ENCODE peak calls at places on chromosomes 3 and 15, in ten cellular contexts. M is tibial nerve, U is T-helper 17 cell, R is astrocyte, Z is GM23248, Q is sigmoid colon, V is esophagus squamous epithelium, K is SJSA1, F is body of pancreas, J is Panc1. E is an unnamed sample.
A peak's percentile ranks its signal among the peaks of the same experiment; 100 is the strongest.

GRCh38 chr15:63938486-63939061 is 104.8 kb upstream of the HERC1 start:
- DNase-seq in M (no peak), U (no peak), R (peak; percentile 41), Z (peak; percentile 59), Q (no peak), V (no peak), K (no peak), F (no peak), J (no peak), E (no peak)

GRCh38 chr3:46078712-46079400 is 51.6 kb upstream of the XCR1 start:
- DNase-seq in M (peak; percentile 96), U (peak; percentile 70), R (peak; percentile 73), Z (peak; percentile 92), Q (peak; percentile 95), V (peak; percentile 35), K (peak; percentile 83), F (peak; percentile 97), J (peak; percentile 85), E (peak; percentile 93)

GRCh38 chr3:7144696-7145308 is 283.9 kb downstream of the GRM7 start:
- DNase-seq in M (no peak), U (no peak), R (no peak), Z (peak; percentile 2), Q (no peak), V (no peak), K (no peak), F (peak; percentile 10), J (peak; percentile 5), E (no peak)

GRCh38 chr3:150960708-150961684 is 11.5 kb downstream of the CLRN1 start:
- DNase-seq in M (no peak), U (no peak), R (peak; percentile 48), Z (no peak), Q (no peak), V (no peak), K (no peak), F (no peak), J (no peak), E (no peak)

GRCh38 chr15:58495836-58496501 is 64.2 kb downstream of the LIPC start:
- DNase-seq in M (no peak), U (no peak), R (no peak), Z (no peak), Q (no peak), V (no peak), K (no peak), F (no peak), J (no peak), E (no peak)

GRCh38 chr3:146747928-146748327 is 142.8 kb upstream of the PLSCR5 start:
- DNase-seq in M (no peak), U (no peak), R (peak; percentile 16), Z (peak; percentile 79), Q (no peak), V (no peak), K (no peak), F (no peak), J (no peak), E (no peak)

GRCh38 chr3:148175215-148175614 is 522.5 kb upstream of the AGTR1 start:
- DNase-seq in M (no peak), U (no peak), R (peak; percentile 78), Z (peak; percentile 68), Q (no peak), V (no peak), K (no peak), F (no peak), J (no peak), E (no peak)

GRCh38 chr3:16761576-16761975 is 123.2 kb upstream of the PLCL2 start:
- DNase-seq in M (no peak), U (no peak), R (peak; percentile 34), Z (peak; percentile 73), Q (no peak), V (no peak), K (no peak), F (no peak), J (no peak), E (no peak)

GRCh38 chr3:38722760-38723568 is 73.5 kb upstream of the SCN5A start:
- DNase-seq in M (no peak), U (no peak), R (peak; percentile 36), Z (peak; percentile 56), Q (no peak), V (no peak), K (peak; percentile 34), F (no peak), J (no peak), E (no peak)

GRCh38 chr3:38720465-38720864 is 71.0 kb upstream of the SCN5A start:
- DNase-seq in M (no peak), U (no peak), R (no peak), Z (no peak), Q (no peak), V (no peak), K (no peak), F (no peak), J (no peak), E (no peak)

GRCh38 chr3:38721207-38721772 is 71.8 kb upstream of the SCN5A start:
- DNase-seq in M (no peak), U (no peak), R (no peak), Z (no peak), Q (no peak), V (no peak), K (no peak), F (no peak), J (no peak), E (no peak)

GRCh38 chr3:38713121-38713520 is 63.6 kb upstream of the SCN5A start:
- DNase-seq in M (no peak), U (no peak), R (no peak), Z (peak; percentile 21), Q (no peak), V (no peak), K (no peak), F (no peak), J (no peak), E (no peak)

DNA sequence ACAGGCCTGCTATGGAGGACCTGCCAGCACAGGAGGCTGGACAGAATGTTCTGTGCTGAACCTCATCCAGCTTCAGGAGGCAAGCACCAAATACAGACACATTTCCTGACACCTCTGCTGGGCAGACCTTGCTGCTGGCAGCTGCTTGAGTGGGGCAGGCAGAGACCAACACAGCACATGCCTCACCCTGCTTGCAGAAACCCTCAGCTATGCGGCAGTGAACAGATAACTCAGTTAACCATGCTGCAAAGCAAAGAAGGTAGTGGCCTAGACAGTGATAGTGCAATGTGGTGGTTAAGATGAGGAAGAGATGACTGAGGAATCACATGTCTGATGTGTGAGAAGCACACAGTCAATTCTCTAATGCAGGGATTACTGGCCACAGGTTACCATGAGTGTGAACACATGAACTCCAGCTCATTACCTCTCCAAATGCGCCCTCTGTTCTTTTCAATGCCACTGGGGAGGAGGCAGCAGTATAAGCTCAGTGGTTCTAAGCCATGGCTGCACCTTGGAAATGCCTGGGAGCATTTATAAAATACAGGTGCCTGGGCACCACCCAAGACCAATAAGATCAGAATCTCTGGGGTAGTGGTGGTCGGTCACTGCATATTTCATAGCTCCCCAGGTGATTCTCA is 68.2 kb upstream of the SCN5A start:
- DNase-seq in M (no peak), U (no peak), R (no peak), Z (no peak), Q (no peak), V (no peak), K (no peak), F (no peak), J (no peak), E (no peak)
- H3K9me3 ChIP-seq in M (no peaks in the 10 kb centered on the region), U (no peaks in the 10 kb centered on the region), R (no peaks in the 10 kb centered on the region), Z (no peaks in the 10 kb centered on the region), Q (no peaks in the 10 kb centered on the region), V (no peaks in the 10 kb centered on the region), K (no peaks in the 10 kb centered on the region), F (no peaks in the 10 kb centered on the region), J (no peaks in the 10 kb centered on the region), E (no peaks in the 10 kb centered on the region)

GRCh38 chr3:114218578-114219185 is 18.7 kb downstream of the ZNF80 start:
- DNase-seq in M (no peak), U (no peak), R (no peak), Z (no peak), Q (no peak), V (no peak), K (no peak), F (no peak), J (no peak), E (no peak)
- H3K9me3 ChIP-seq in M (no peaks in the 10 kb centered on the region), U (no peaks in the 10 kb centered on the region), R (no peaks in the 10 kb centered on the region), Z (no peaks in the 10 kb centered on the region), Q (no peaks in the 10 kb centered on the region), V (no peaks in the 10 kb centered on the region), K (no peaks in the 10 kb centered on the region), F (no peaks in the 10 kb centered on the region), J (no peaks in the 10 kb centered on the region), E (no peaks in the 10 kb centered on the region)

GRCh38 chr15:47975422-47975821 is 145.4 kb upstream of the SLC24A5 start:
- DNase-seq in M (no peak), U (no peak), R (no peak), Z (no peak), Q (no peak), V (no peak), K (no peak), F (no peak), J (no peak), E (no peak)

GRCh38 chr15:47968593-47968992 is 152.2 kb upstream of the SLC24A5 start:
- DNase-seq in M (no peak), U (no peak), R (no peak), Z (no peak), Q (no peak), V (no peak), K (no peak), F (no peak), J (no peak), E (no peak)

GRCh38 chr15:47974724-47975123 is 146.1 kb upstream of the SLC24A5 start:
- DNase-seq in M (no peak), U (no peak), R (no peak), Z (no peak), Q (no peak), V (no peak), K (no peak), F (no peak), J (no peak), E (no peak)

GRCh38 chr15:47972738-47973137 is 148.1 kb upstream of the SLC24A5 start:
- DNase-seq in M (no peak), U (no peak), R (no peak), Z (no peak), Q (no peak), V (no peak), K (peak; percentile 6), F (no peak), J (no peak), E (no peak)
- H3K9me3 ChIP-seq in M (no peaks in the 10 kb centered on the region), U (no peaks in the 10 kb centered on the region), R (no peaks in the 10 kb centered on the region), Z (no peaks in the 10 kb centered on the region), Q (no peaks in the 10 kb centered on the region), V (no peaks in the 10 kb centered on the region), K (no peaks in the 10 kb centered on the region), F (no peaks in the 10 kb centered on the region), J (no peaks in the 10 kb centered on the region), E (no peaks in the 10 kb centered on the region)

GRCh38 chr15:25234831-25235230 is 204.0 kb downstream of the UBE3A start:
- DNase-seq in M (no peak), U (no peak), R (no peak), Z (no peak), Q (no peak), V (no peak), K (no peak), F (no peak), J (no peak), E (no peak)
- H3K9me3 ChIP-seq in M (peaks cover 98% of the 10 kb centered on the region), U (no peaks in the 10 kb centered on the region), R (peaks cover 37% of the 10 kb centered on the region), Z (no peaks in the 10 kb centered on the region), Q (no peaks in the 10 kb centered on the region), V (peaks cover 89% of the 10 kb centered on the region), K (no peaks in the 10 kb centered on the region), F (no peaks in the 10 kb centered on the region), J (no peaks in the 10 kb centered on the region), E (no peaks in the 10 kb centered on the region)

DNA sequence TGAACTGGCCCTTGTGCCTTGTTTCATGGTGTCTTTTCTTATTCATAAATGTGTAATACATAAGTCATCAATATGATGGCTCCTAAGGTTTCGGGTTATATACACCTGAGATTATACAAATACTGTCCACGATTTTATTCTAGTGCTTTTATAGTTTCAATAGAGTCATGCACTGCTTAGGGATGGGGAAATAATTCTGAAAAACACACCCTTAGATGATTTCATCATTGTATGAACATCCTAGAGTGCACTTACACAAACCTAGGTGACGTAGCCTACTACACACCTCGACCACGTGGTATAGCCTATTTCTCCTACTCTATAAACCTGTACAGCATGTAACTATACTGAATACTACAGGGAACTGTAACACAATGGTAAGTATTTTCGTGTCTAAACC is 988.8 kb upstream of the NR2F2 start:
- DNase-seq in M (no peak), U (no peak), R (no peak), Z (no peak), Q (no peak), V (no peak), K (no peak), F (no peak), J (no peak), E (no peak)
- H3K9me3 ChIP-seq in M (no peaks in the 10 kb centered on the region), U (no peaks in the 10 kb centered on the region), R (no peaks in the 10 kb centered on the region), Z (no peaks in the 10 kb centered on the region), Q (no peaks in the 10 kb centered on the region), V (no peaks in the 10 kb centered on the region), K (no peaks in the 10 kb centered on the region), F (no peaks in the 10 kb centered on the region), J (no peaks in the 10 kb centered on the region), E (no peaks in the 10 kb centered on the region)

E was measured in transverse colon.